ENCODE peak calls at places on chromosomes 13 and 19, in six cellular contexts. One of them, this sample, is unnamed.

GRCh38 chr13:29503041-29503837 is 92.2 kb downstream of the SLC7A1 start:
- DNase-seq in H9: peak
- DNase-seq in stimulated activated naive B cell treated with anti-CD40 and anti-IgM and Interleukin-4, amounts not matched to agents 10 μg/mL and 1 μg/mL and 100 μg/mL, for 72 hours: no peak
- DNase-seq in stimulated activated CD4-positive, alpha-beta T cell treated with anti-CD3 and anti-CD28 coated beads, Interleukin-12 subunit alpha, Interleukin-12 subunit beta, amount 100 ng/mL, for 48 hours: no peak
- DNase-seq in hypothalamus: peak
- DNase-seq in heart right ventricle: no peak
- DNase-seq in this sample: no peak

GRCh38 chr19:7262470-7262869 is 31.7 kb downstream of the INSR start:
- DNase-seq in H9: no peak
- DNase-seq in stimulated activated naive B cell treated with anti-CD40 and anti-IgM and Interleukin-4, amounts not matched to agents 10 μg/mL and 1 μg/mL and 100 μg/mL, for 72 hours: no peak
- DNase-seq in stimulated activated CD4-positive, alpha-beta T cell treated with anti-CD3 and anti-CD28 coated beads, Interleukin-12 subunit alpha, Interleukin-12 subunit beta, amount 100 ng/mL, for 48 hours: no peak
- DNase-seq in hypothalamus: no peak
- DNase-seq in heart right ventricle: no peak
- DNase-seq in this sample: no peak

GRCh38 chr13:98004107-98004506 is 50.6 kb downstream of the IPO5 start:
- DNase-seq in H9: no peak
- DNase-seq in stimulated activated naive B cell treated with anti-CD40 and anti-IgM and Interleukin-4, amounts not matched to agents 10 μg/mL and 1 μg/mL and 100 μg/mL, for 72 hours: no peak
- DNase-seq in stimulated activated CD4-positive, alpha-beta T cell treated with anti-CD3 and anti-CD28 coated beads, Interleukin-12 subunit alpha, Interleukin-12 subunit beta, amount 100 ng/mL, for 48 hours: no peak
- DNase-seq in hypothalamus: no peak
- DNase-seq in heart right ventricle: no peak
- DNase-seq in this sample: no peak

GRCh38 chr19:11204943-11205349 is 7.6 kb upstream of the KANK2 start:
- DNase-seq in H9: no peak
- DNase-seq in stimulated activated naive B cell treated with anti-CD40 and anti-IgM and Interleukin-4, amounts not matched to agents 10 μg/mL and 1 μg/mL and 100 μg/mL, for 72 hours: peak
- DNase-seq in stimulated activated CD4-positive, alpha-beta T cell treated with anti-CD3 and anti-CD28 coated beads, Interleukin-12 subunit alpha, Interleukin-12 subunit beta, amount 100 ng/mL, for 48 hours: no peak
- DNase-seq in hypothalamus: no peak
- DNase-seq in heart right ventricle: peak
- DNase-seq in this sample: no peak

GRCh38 chr19:17180997-17181702 is 34.0 kb upstream of the USE1 start:
- DNase-seq in H9: peak
- DNase-seq in stimulated activated naive B cell treated with anti-CD40 and anti-IgM and Interleukin-4, amounts not matched to agents 10 μg/mL and 1 μg/mL and 100 μg/mL, for 72 hours: no peak
- DNase-seq in stimulated activated CD4-positive, alpha-beta T cell treated with anti-CD3 and anti-CD28 coated beads, Interleukin-12 subunit alpha, Interleukin-12 subunit beta, amount 100 ng/mL, for 48 hours: no peak
- DNase-seq in hypothalamus: no peak
- DNase-seq in heart right ventricle: no peak
- DNase-seq in this sample: no peak

GRCh38 chr13:37995052-37995451 is 125.5 kb upstream of the TRPC4 start:
- DNase-seq in H9: no peak
- DNase-seq in stimulated activated naive B cell treated with anti-CD40 and anti-IgM and Interleukin-4, amounts not matched to agents 10 μg/mL and 1 μg/mL and 100 μg/mL, for 72 hours: no peak
- DNase-seq in stimulated activated CD4-positive, alpha-beta T cell treated with anti-CD3 and anti-CD28 coated beads, Interleukin-12 subunit alpha, Interleukin-12 subunit beta, amount 100 ng/mL, for 48 hours: no peak
- DNase-seq in hypothalamus: no peak
- DNase-seq in heart right ventricle: no peak
- DNase-seq in this sample: no peak

GRCh38 chr13:113350938-113351335 is 13.0 kb downstream of the GRTP1 start:
- DNase-seq in H9: no peak
- DNase-seq in stimulated activated naive B cell treated with anti-CD40 and anti-IgM and Interleukin-4, amounts not matched to agents 10 μg/mL and 1 μg/mL and 100 μg/mL, for 72 hours: no peak
- DNase-seq in stimulated activated CD4-positive, alpha-beta T cell treated with anti-CD3 and anti-CD28 coated beads, Interleukin-12 subunit alpha, Interleukin-12 subunit beta, amount 100 ng/mL, for 48 hours: no peak
- DNase-seq in hypothalamus: no peak
- DNase-seq in heart right ventricle: no peak
- DNase-seq in this sample: no peak

GRCh38 chr13:72246396-72246795 is 379.4 kb upstream of the DACH1 start:
- DNase-seq in H9: no peak
- DNase-seq in stimulated activated naive B cell treated with anti-CD40 and anti-IgM and Interleukin-4, amounts not matched to agents 10 μg/mL and 1 μg/mL and 100 μg/mL, for 72 hours: no peak
- DNase-seq in stimulated activated CD4-positive, alpha-beta T cell treated with anti-CD3 and anti-CD28 coated beads, Interleukin-12 subunit alpha, Interleukin-12 subunit beta, amount 100 ng/mL, for 48 hours: no peak
- DNase-seq in hypothalamus: no peak
- DNase-seq in heart right ventricle: no peak
- DNase-seq in this sample: no peak

GRCh38 chr19:4547303-4548237 is 7.7 kb upstream of the LRG1 start:
- DNase-seq in H9: no peak
- DNase-seq in stimulated activated naive B cell treated with anti-CD40 and anti-IgM and Interleukin-4, amounts not matched to agents 10 μg/mL and 1 μg/mL and 100 μg/mL, for 72 hours: no peak
- DNase-seq in stimulated activated CD4-positive, alpha-beta T cell treated with anti-CD3 and anti-CD28 coated beads, Interleukin-12 subunit alpha, Interleukin-12 subunit beta, amount 100 ng/mL, for 48 hours: no peak
- DNase-seq in hypothalamus: no peak
- DNase-seq in heart right ventricle: no peak
- DNase-seq in this sample: no peak

GRCh38 chr13:45162821-45163220 is 38.0 kb downstream of the KCTD4 start:
- DNase-seq in H9: no peak
- DNase-seq in stimulated activated naive B cell treated with anti-CD40 and anti-IgM and Interleukin-4, amounts not matched to agents 10 μg/mL and 1 μg/mL and 100 μg/mL, for 72 hours: no peak
- DNase-seq in stimulated activated CD4-positive, alpha-beta T cell treated with anti-CD3 and anti-CD28 coated beads, Interleukin-12 subunit alpha, Interleukin-12 subunit beta, amount 100 ng/mL, for 48 hours: no peak
- DNase-seq in hypothalamus: no peak
- DNase-seq in heart right ventricle: no peak
- DNase-seq in this sample: no peak

GRCh38 chr19:48480151-48480475 is 10.9 kb downstream of the CYTH2 start:
- DNase-seq in H9: no peak
- DNase-seq in stimulated activated naive B cell treated with anti-CD40 and anti-IgM and Interleukin-4, amounts not matched to agents 10 μg/mL and 1 μg/mL and 100 μg/mL, for 72 hours: no peak
- DNase-seq in stimulated activated CD4-positive, alpha-beta T cell treated with anti-CD3 and anti-CD28 coated beads, Interleukin-12 subunit alpha, Interleukin-12 subunit beta, amount 100 ng/mL, for 48 hours: no peak
- DNase-seq in hypothalamus: peak
- DNase-seq in heart right ventricle: peak
- DNase-seq in this sample: no peak

GRCh38 chr13:85223883-85224656 is 575.1 kb downstream of the SLITRK6 start:
- DNase-seq in H9: no peak
- DNase-seq in stimulated activated naive B cell treated with anti-CD40 and anti-IgM and Interleukin-4, amounts not matched to agents 10 μg/mL and 1 μg/mL and 100 μg/mL, for 72 hours: no peak
- DNase-seq in stimulated activated CD4-positive, alpha-beta T cell treated with anti-CD3 and anti-CD28 coated beads, Interleukin-12 subunit alpha, Interleukin-12 subunit beta, amount 100 ng/mL, for 48 hours: no peak
- DNase-seq in hypothalamus: no peak
- DNase-seq in heart right ventricle: no peak
- DNase-seq in this sample: no peak

GRCh38 chr19:13160557-13160956 is 10.3 kb downstream of the IER2 start:
- DNase-seq in H9: no peak
- DNase-seq in stimulated activated naive B cell treated with anti-CD40 and anti-IgM and Interleukin-4, amounts not matched to agents 10 μg/mL and 1 μg/mL and 100 μg/mL, for 72 hours: no peak
- DNase-seq in stimulated activated CD4-positive, alpha-beta T cell treated with anti-CD3 and anti-CD28 coated beads, Interleukin-12 subunit alpha, Interleukin-12 subunit beta, amount 100 ng/mL, for 48 hours: no peak
- DNase-seq in hypothalamus: no peak
- DNase-seq in heart right ventricle: no peak
- DNase-seq in this sample: no peak

GRCh38 chr13:106561551-106562170 is 6.3 kb downstream of the ARGLU1 start:
- DNase-seq in H9: no peak
- DNase-seq in stimulated activated naive B cell treated with anti-CD40 and anti-IgM and Interleukin-4, amounts not matched to agents 10 μg/mL and 1 μg/mL and 100 μg/mL, for 72 hours: peak
- DNase-seq in stimulated activated CD4-positive, alpha-beta T cell treated with anti-CD3 and anti-CD28 coated beads, Interleukin-12 subunit alpha, Interleukin-12 subunit beta, amount 100 ng/mL, for 48 hours: peak
- DNase-seq in hypothalamus: no peak
- DNase-seq in heart right ventricle: peak
- DNase-seq in this sample: peak

GRCh38 chr19:31596751-31597150 is 247.5 kb upstream of the TSHZ3 start:
- DNase-seq in H9: no peak
- DNase-seq in stimulated activated naive B cell treated with anti-CD40 and anti-IgM and Interleukin-4, amounts not matched to agents 10 μg/mL and 1 μg/mL and 100 μg/mL, for 72 hours: no peak
- DNase-seq in stimulated activated CD4-positive, alpha-beta T cell treated with anti-CD3 and anti-CD28 coated beads, Interleukin-12 subunit alpha, Interleukin-12 subunit beta, amount 100 ng/mL, for 48 hours: no peak
- DNase-seq in hypothalamus: no peak
- DNase-seq in heart right ventricle: no peak
- DNase-seq in this sample: no peak

GRCh38 chr19:10010939-10011338 is 635 bp upstream of the COL5A3 start:
- DNase-seq in H9: no peak
- DNase-seq in stimulated activated naive B cell treated with anti-CD40 and anti-IgM and Interleukin-4, amounts not matched to agents 10 μg/mL and 1 μg/mL and 100 μg/mL, for 72 hours: no peak
- DNase-seq in stimulated activated CD4-positive, alpha-beta T cell treated with anti-CD3 and anti-CD28 coated beads, Interleukin-12 subunit alpha, Interleukin-12 subunit beta, amount 100 ng/mL, for 48 hours: no peak
- DNase-seq in hypothalamus: no peak
- DNase-seq in heart right ventricle: no peak
- DNase-seq in this sample: no peak

GRCh38 chr19:39237200-39238184 is 7.3 kb downstream of the IFNL3 start:
- DNase-seq in H9: peak
- DNase-seq in stimulated activated naive B cell treated with anti-CD40 and anti-IgM and Interleukin-4, amounts not matched to agents 10 μg/mL and 1 μg/mL and 100 μg/mL, for 72 hours: peak
- DNase-seq in stimulated activated CD4-positive, alpha-beta T cell treated with anti-CD3 and anti-CD28 coated beads, Interleukin-12 subunit alpha, Interleukin-12 subunit beta, amount 100 ng/mL, for 48 hours: no peak
- DNase-seq in hypothalamus: no peak
- DNase-seq in heart right ventricle: no peak
- DNase-seq in this sample: peak

GRCh38 chr19:5985098-5985783 is 7.3 kb upstream of the RANBP3 start:
- DNase-seq in H9: no peak
- DNase-seq in stimulated activated naive B cell treated with anti-CD40 and anti-IgM and Interleukin-4, amounts not matched to agents 10 μg/mL and 1 μg/mL and 100 μg/mL, for 72 hours: no peak
- DNase-seq in stimulated activated CD4-positive, alpha-beta T cell treated with anti-CD3 and anti-CD28 coated beads, Interleukin-12 subunit alpha, Interleukin-12 subunit beta, amount 100 ng/mL, for 48 hours: no peak
- DNase-seq in hypothalamus: no peak
- DNase-seq in heart right ventricle: no peak
- DNase-seq in this sample: no peak

GRCh38 chr13:106103779-106104178 is 431.7 kb downstream of the EFNB2 start:
- DNase-seq in H9: no peak
- DNase-seq in stimulated activated naive B cell treated with anti-CD40 and anti-IgM and Interleukin-4, amounts not matched to agents 10 μg/mL and 1 μg/mL and 100 μg/mL, for 72 hours: no peak
- DNase-seq in stimulated activated CD4-positive, alpha-beta T cell treated with anti-CD3 and anti-CD28 coated beads, Interleukin-12 subunit alpha, Interleukin-12 subunit beta, amount 100 ng/mL, for 48 hours: no peak
- DNase-seq in hypothalamus: no peak
- DNase-seq in heart right ventricle: no peak
- DNase-seq in this sample: no peak

GRCh38 chr19:47615714-47616113 is 6.8 kb downstream of the BICRA start:
- DNase-seq in H9: no peak
- DNase-seq in stimulated activated naive B cell treated with anti-CD40 and anti-IgM and Interleukin-4, amounts not matched to agents 10 μg/mL and 1 μg/mL and 100 μg/mL, for 72 hours: no peak
- DNase-seq in stimulated activated CD4-positive, alpha-beta T cell treated with anti-CD3 and anti-CD28 coated beads, Interleukin-12 subunit alpha, Interleukin-12 subunit beta, amount 100 ng/mL, for 48 hours: no peak
- DNase-seq in hypothalamus: peak
- DNase-seq in heart right ventricle: no peak
- DNase-seq in this sample: no peak

GRCh38 chr13:74200081-74200480 is 65.9 kb upstream of the KLF12 start:
- DNase-seq in H9: no peak
- DNase-seq in stimulated activated naive B cell treated with anti-CD40 and anti-IgM and Interleukin-4, amounts not matched to agents 10 μg/mL and 1 μg/mL and 100 μg/mL, for 72 hours: no peak
- DNase-seq in stimulated activated CD4-positive, alpha-beta T cell treated with anti-CD3 and anti-CD28 coated beads, Interleukin-12 subunit alpha, Interleukin-12 subunit beta, amount 100 ng/mL, for 48 hours: no peak
- DNase-seq in hypothalamus: no peak
- DNase-seq in heart right ventricle: no peak
- DNase-seq in this sample: no peak

GRCh38 chr19:45340232-45340898 is at the start of gene KLC3:
- DNase-seq in H9: peak
- DNase-seq in stimulated activated naive B cell treated with anti-CD40 and anti-IgM and Interleukin-4, amounts not matched to agents 10 μg/mL and 1 μg/mL and 100 μg/mL, for 72 hours: no peak
- DNase-seq in stimulated activated CD4-positive, alpha-beta T cell treated with anti-CD3 and anti-CD28 coated beads, Interleukin-12 subunit alpha, Interleukin-12 subunit beta, amount 100 ng/mL, for 48 hours: no peak
- DNase-seq in hypothalamus: no peak
- DNase-seq in heart right ventricle: no peak
- DNase-seq in this sample: peak

GRCh38 chr13:32426191-32426980 is 1.5 kb downstream of the N4BP2L1 start:
- DNase-seq in H9: no peak
- DNase-seq in stimulated activated naive B cell treated with anti-CD40 and anti-IgM and Interleukin-4, amounts not matched to agents 10 μg/mL and 1 μg/mL and 100 μg/mL, for 72 hours: peak
- DNase-seq in stimulated activated CD4-positive, alpha-beta T cell treated with anti-CD3 and anti-CD28 coated beads, Interleukin-12 subunit alpha, Interleukin-12 subunit beta, amount 100 ng/mL, for 48 hours: no peak
- DNase-seq in hypothalamus: no peak
- DNase-seq in heart right ventricle: no peak
- DNase-seq in this sample: peak

GRCh38 chr13:100828226-100828625 is 153.6 kb upstream of the TMTC4 start:
- DNase-seq in H9: peak
- DNase-seq in stimulated activated naive B cell treated with anti-CD40 and anti-IgM and Interleukin-4, amounts not matched to agents 10 μg/mL and 1 μg/mL and 100 μg/mL, for 72 hours: no peak
- DNase-seq in stimulated activated CD4-positive, alpha-beta T cell treated with anti-CD3 and anti-CD28 coated beads, Interleukin-12 subunit alpha, Interleukin-12 subunit beta, amount 100 ng/mL, for 48 hours: no peak
- DNase-seq in hypothalamus: no peak
- DNase-seq in heart right ventricle: no peak
- DNase-seq in this sample: no peak